ENCODE peak calls at places on chromosomes 11 and 22, in six cellular contexts. M is CD8-positive, alpha-beta T cell; I is AG10803; L is uterus; D is OCI-M1; J is A549. U is an unnamed sample.

GRCh38 chr11:12698049-12698448 is 23.8 kb downstream of the TEAD1 start:
- DNase-seq in I (no peak), D (no peak), J (no peak), M (no peak), L (no peak), U (no peak)

GRCh38 chr11:86617502-86617901 is 54.9 kb downstream of the ME3 start:
- DNase-seq in L (no peak), M (no peak), J (no peak), I (peak; percentile 43), D (no peak), U (no peak)

GRCh38 chr11:74000307-74000630 is 8.6 kb downstream of the UCP3 start:
- DNase-seq in J (no peak), L (no peak), D (no peak), M (no peak), I (no peak), U (no peak)

GRCh38 chr11:43555811-43556210 is 124.7 kb upstream of the HSD17B12 start:
- DNase-seq in D (peak; percentile 34), M (no peak), I (no peak), J (no peak), L (peak; percentile 46), U (no peak)

GRCh38 chr22:36561291-36561811 is 32.4 kb upstream of the EIF3D start:
- DNase-seq in M (no peak), D (no peak), J (no peak), L (no peak), I (no peak), U (no peak)

GRCh38 chr11:122509899-122510298 is 145.6 kb upstream of the UBASH3B start:
- DNase-seq in L (no peak), J (no peak), D (no peak), I (no peak), M (no peak), U (no peak)

GRCh38 chr22:42281284-42281683 is 10.8 kb upstream of the TCF20 start:
- DNase-seq in M (no peak), L (no peak), J (no peak), D (no peak), I (no peak), U (peak; percentile 22)

GRCh38 chr11:68050371-68050841 is 11.6 kb downstream of the TCIRG1 start:
- DNase-seq in D (no peak), I (no peak), M (no peak), L (no peak), J (no peak), U (no peak)

GRCh38 chr22:30305906-30306628 is 16.8 kb upstream of the CASTOR1 start:
- DNase-seq in L (no peak), M (peak; percentile 53), J (no peak), I (no peak), D (peak; percentile 92), U (no peak)

GRCh38 chr11:35427158-35427557 is 7.8 kb upstream of the SLC1A2 start:
- DNase-seq in D (no peak), J (no peak), M (no peak), I (peak; percentile 87), L (no peak), U (no peak)

GRCh38 chr22:45311033-45311531 is 1.3 kb downstream of the FAM118A start:
- DNase-seq in I (no peak), M (no peak), J (no peak), D (no peak), L (no peak), U (no peak)